ENCODE peak calls at places on chromosomes 7 and 10, in seven cellular contexts. W is tibial nerve, J is heart left ventricle, N is sigmoid colon, G is K562, V is uterus, O is esophagus squamous epithelium. B is an unnamed sample. For H3K36me3, the result is how much of the 10 kb centered on the place peaks cover.

GRCh38 chr7:139887895-139888518 is 58.9 kb downstream of the TBXAS1 start:
- DNase-seq in G (no peak), N (no peak), V (no peak), W (no peak), O (no peak), J (no peak), B (no peak)

GRCh38 chr10:24744966-24745365 is 21.3 kb upstream of the ARHGAP21 start:
- DNase-seq in O (no peak), N (no peak), G (no peak), V (no peak), J (no peak), W (no peak), B (no peak)

GRCh38 chr7:42082144-42082543 is 154.9 kb downstream of the GLI3 start:
- DNase-seq in N (peak), J (no peak), W (no peak), V (no peak), O (no peak), G (no peak), B (no peak)

GRCh38 chr7:106222545-106222944 is 62.2 kb downstream of the NAMPT start:
- DNase-seq in N (no peak), J (no peak), W (no peak), V (no peak), O (no peak), G (no peak), B (no peak)

GRCh38 chr10:71880425-71881306 is 29.6 kb upstream of the PSAP start:
- DNase-seq in O (no peak), J (peak), W (no peak), V (no peak), N (peak), G (no peak), B (no peak)

GRCh38 chr10:11830836-11831519 is 7.8 kb downstream of the PROSER2 start:
- DNase-seq in V (no peak), G (no peak), J (no peak), N (peak), O (no peak), W (no peak), B (no peak)

GRCh38 chr10:109778993-109779392 is 144.3 kb downstream of the XPNPEP1 start:
- DNase-seq in V (no peak), W (no peak), O (no peak), G (no peak), J (no peak), N (no peak), B (no peak)

GRCh38 chr7:139061416-139061815 is 25.6 kb upstream of the ZC3HAV1L start:
- DNase-seq in O (no peak), N (no peak), W (no peak), V (no peak), J (no peak), G (no peak), B (no peak)

GRCh38 chr10:84665883-84666463 is 337.6 kb downstream of the CCSER2 start:
- DNase-seq in J (no peak), G (peak), O (no peak), W (no peak), N (no peak), V (no peak), B (peak)

GRCh38 chr7:5421626-5422323 is 1.9 kb downstream of the TNRC18 start:
- DNase-seq in V (peak), N (peak), O (no peak), W (peak), J (peak), G (peak), B (peak)

GRCh38 chr7:116736927-116737715 is 65.1 kb downstream of the MET start:
- DNase-seq in V (no peak), N (no peak), O (no peak), G (no peak), J (no peak), W (no peak), B (no peak)

GRCh38 chr10:49177391-49178355 is 10.5 kb downstream of the TMEM273 start:
- DNase-seq in O (no peak), W (no peak), N (no peak), V (no peak), G (peak), J (peak), B (peak)

GRCh38 chr7:122072272-122072671 is 71.8 kb downstream of the AASS start:
- DNase-seq in O (no peak), G (no peak), V (no peak), J (no peak), W (no peak), N (no peak), B (no peak)

GRCh38 chr10:75126277-75126676 is 14.8 kb downstream of the SAMD8 start:
- DNase-seq in V (no peak), W (no peak), G (no peak), J (no peak), O (no peak), N (no peak), B (no peak)

GRCh38 chr7:85070967-85071628 is 115.8 kb downstream of the SEMA3D start:
- DNase-seq in O (no peak), J (no peak), N (no peak), G (no peak), W (no peak), V (no peak), B (no peak)

GRCh38 chr10:128463991-128464755 is 337.9 kb upstream of the MKI67 start:
- DNase-seq in G (no peak), V (peak), O (no peak), W (no peak), N (peak), J (peak), B (peak)

GRCh38 chr10:73039635-73040034 is 57.0 kb downstream of the P4HA1 start:
- DNase-seq in G (no peak), V (no peak), O (no peak), W (no peak), J (no peak), N (no peak), B (no peak)

GRCh38 chr7:42170724-42171123 is 66.3 kb downstream of the GLI3 start:
- DNase-seq in W (no peak), J (no peak), V (no peak), N (no peak), G (no peak), O (no peak), B (no peak)

GRCh38 chr7:102389810-102390209 is 6.4 kb upstream of the PRKRIP1 start:
- DNase-seq in O (no peak), W (no peak), G (no peak), N (no peak), V (no peak), J (no peak), B (no peak)

GRCh38 chr10:78688945-78689935 is 379.5 kb upstream of the ZMIZ1 start:
- DNase-seq in V (peak), J (no peak), O (no peak), G (no peak), W (no peak), N (peak), B (no peak)

GRCh38 chr7:69256634-69257081 is 341.6 kb upstream of the AUTS2 start:
- DNase-seq in V (peak), J (peak), G (no peak), O (no peak), W (peak), N (peak), B (peak)

GRCh38 chr7:115754226-115754625 is 276.3 kb downstream of the TFEC start:
- DNase-seq in W (no peak), J (no peak), G (no peak), V (no peak), N (no peak), O (no peak), B (no peak)

GRCh38 chr10:9709849-9710248 is 1307.8 kb upstream of the CELF2 start:
- DNase-seq in O (no peak), J (no peak), V (no peak), W (no peak), G (no peak), N (no peak), B (no peak)

GRCh38 chr7:25553580-25554274 is 325.4 kb upstream of the NPVF start:
- DNase-seq in G (no peak), N (no peak), O (no peak), J (no peak), V (no peak), W (no peak), B (no peak)
- H3K36me3 ChIP-seq in G (under half), N (under half), O (under half), J (under half), V (under half), W (under half), B (under half)

GRCh38 chr7:142785841-142786250 is 15.1 kb downstream of the PRSS2 start:
- DNase-seq in G (no peak), W (no peak), J (no peak), N (peak), V (no peak), O (no peak), B (peak)
- TF ChIP-seq POLR2A in G (no peak), W (no peak), J (no peak), N (no peak), V (no peak), O (no peak), B (peak)

DNA sequence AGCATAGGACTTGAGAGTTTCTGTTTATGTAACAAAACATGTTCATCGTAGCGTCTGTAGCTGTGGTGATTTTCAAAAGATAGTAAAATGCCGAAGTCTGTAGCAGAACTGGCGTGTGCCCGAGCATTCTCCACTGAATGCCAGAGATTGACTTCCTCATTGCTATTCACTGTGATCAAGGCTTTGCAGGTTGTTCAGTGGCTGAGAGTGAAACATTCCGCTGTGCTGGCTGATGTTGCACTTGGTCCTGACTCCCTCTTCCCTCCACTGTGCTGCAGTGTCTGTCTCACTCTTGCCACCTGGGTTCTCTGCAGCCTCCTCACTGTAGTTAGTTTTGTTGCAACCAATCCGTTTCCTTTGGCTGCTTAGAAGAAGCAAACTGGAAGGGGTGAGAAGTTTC is 37.6 kb downstream of the FHIP2A start:
- DNase-seq in W (no peak), G (no peak), N (no peak), J (no peak), V (no peak), O (no peak), B (peak)
- H3K36me3 ChIP-seq in W (under half), G (under half), N (under half), J (half or more), V (under half), O (under half), B (under half)

GRCh38 chr7:64665980-64666674 is at the start of gene ZNF107:
- DNase-seq in W (peak), G (peak), J (peak), N (peak), O (peak), V (peak), B (peak)
- TF ChIP-seq POLR2A in W (peak), G (peak), J (peak), N (no peak), O (peak), V (peak), B (peak)

GRCh38 chr7:151075662-151075971 is 5.0 kb downstream of the FASTK start:
- DNase-seq in G (no peak), J (no peak), O (no peak), W (no peak), N (no peak), V (no peak), B (no peak)

GRCh38 chr7:151074817-151075661 is 5.6 kb downstream of the FASTK start:
- DNase-seq in O (no peak), J (no peak), W (no peak), N (no peak), G (no peak), V (no peak), B (no peak)

GRCh38 chr7:151077705-151078232 is 2.8 kb downstream of the FASTK start:
- DNase-seq in V (no peak), N (no peak), G (no peak), W (no peak), J (no peak), O (no peak), B (no peak)

GRCh38 chr7:151076863-151077704 is 3.5 kb downstream of the FASTK start:
- DNase-seq in V (no peak), W (no peak), O (no peak), J (no peak), G (no peak), N (no peak), B (no peak)

DNA sequence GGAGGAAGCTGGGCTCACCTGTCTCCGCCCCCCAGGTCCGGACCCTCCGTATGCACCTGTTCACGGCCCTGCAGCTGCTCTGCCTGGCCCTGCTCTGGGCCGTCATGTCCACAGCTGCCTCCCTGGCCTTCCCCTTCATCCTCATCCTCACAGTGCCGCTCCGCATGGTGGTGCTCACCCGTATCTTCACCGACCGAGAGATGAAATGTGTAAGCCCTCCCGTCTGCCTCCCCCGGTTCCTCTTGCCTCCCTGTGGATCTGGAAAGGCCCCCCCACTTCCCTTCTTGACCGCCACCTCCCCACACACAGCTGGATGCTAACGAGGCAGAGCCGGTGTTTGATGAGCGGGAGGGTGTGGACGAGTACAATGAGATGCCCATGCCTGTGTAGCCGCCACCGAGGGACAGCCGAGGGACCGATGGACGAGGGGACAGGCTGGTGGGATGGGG is 4.6 kb downstream of the FASTK start:
- DNase-seq in O (no peak), N (no peak), V (no peak), G (no peak), W (no peak), J (no peak), B (no peak)
- H3K36me3 ChIP-seq in O (under half), N (under half), V (under half), G (half or more), W (under half), J (half or more), B (under half)

B was measured in transverse colon.